ENCODE peak calls at places on chromosomes 16 and 17, in six cellular contexts. X is keratinocyte, F is MM.1S, M is GM23248, E is fibroblast of lung, W is H1. H is an unnamed sample.

GRCh38 chr16:26645629-26646028 is 421.1 kb upstream of the C16orf82 start:
- DNase-seq in E (no peak), M (peak), W (no peak), X (no peak), F (no peak), H (peak)

GRCh38 chr16:81562174-81562849 is 117.7 kb downstream of the CMIP start:
- DNase-seq in F (no peak), X (no peak), W (no peak), M (no peak), E (no peak), H (no peak)

GRCh38 chr16:84519855-84520254 is 15.4 kb upstream of the MEAK7 start:
- DNase-seq in F (no peak), W (no peak), X (no peak), E (no peak), M (no peak), H (no peak)

GRCh38 chr16:84228321-84228838 is 11.4 kb downstream of the KCNG4 start:
- DNase-seq in F (no peak), W (peak), M (peak), X (no peak), E (peak), H (no peak)

GRCh38 chr16:3780570-3780969 is 63.2 kb upstream of the TRAP1 start:
- DNase-seq in M (peak), E (peak), F (no peak), X (no peak), W (no peak), H (peak)

GRCh38 chr16:66961065-66961744 is at the start of gene CES3:
- DNase-seq in X (no peak), F (peak), W (peak), E (peak), M (peak), H (peak)

GRCh38 chr17:16906670-16907069 is 65.2 kb downstream of the TNFRSF13B start:
- DNase-seq in X (no peak), W (no peak), M (no peak), F (peak), E (no peak), H (no peak)

GRCh38 chr17:73400915-73401545 is 89.2 kb upstream of the CDC42EP4 start:
- DNase-seq in F (no peak), W (no peak), E (no peak), M (no peak), X (no peak), H (no peak)

GRCh38 chr17:60229189-60229802 is 79.5 kb downstream of the CA4 start:
- DNase-seq in F (peak), M (peak), W (no peak), E (peak), X (no peak), H (peak)

GRCh38 chr16:50378417-50378816 is 9.6 kb upstream of the BRD7 start:
- DNase-seq in W (no peak), F (no peak), E (no peak), X (no peak), M (no peak), H (no peak)

GRCh38 chr17:17506893-17507464 is 10.8 kb upstream of the RASD1 start:
- DNase-seq in X (no peak), M (no peak), F (no peak), E (peak), W (no peak), H (no peak)

GRCh38 chr17:79952265-79952877 is 83.3 kb downstream of the TBC1D16 start:
- DNase-seq in E (no peak), X (no peak), F (no peak), W (no peak), M (no peak), H (no peak)

GRCh38 chr17:81188491-81188840 is 22.4 kb upstream of the AATK start:
- DNase-seq in X (no peak), E (no peak), W (no peak), M (no peak), F (no peak), H (no peak)

GRCh38 chr16:20598832-20599469 is 22.8 kb upstream of the ACSM2B start:
- DNase-seq in X (no peak), W (no peak), F (no peak), E (no peak), M (no peak), H (no peak)

GRCh38 chr16:85650864-85651811 is 37.6 kb downstream of the GINS2 start:
- DNase-seq in E (peak), M (no peak), X (no peak), W (no peak), F (no peak), H (peak)

GRCh38 chr16:80526418-80527061 is 14.3 kb upstream of the DYNLRB2 start:
- DNase-seq in X (no peak), E (peak), W (no peak), F (peak), M (peak), H (peak)

GRCh38 chr17:40168262-40168832 is 8.9 kb upstream of the RAPGEFL1 start:
- DNase-seq in F (peak), W (no peak), X (no peak), E (peak), M (peak), H (peak)

GRCh38 chr16:87129771-87130170 is 187.4 kb downstream of the C16orf95 start:
- DNase-seq in E (no peak), W (no peak), M (peak), F (no peak), X (no peak), H (no peak)

GRCh38 chr17:2776589-2777241 is 19.5 kb upstream of the RAP1GAP2 start:
- DNase-seq in W (no peak), X (no peak), M (peak), F (no peak), E (no peak), H (no peak)

GRCh38 chr16:78060787-78061186 is 38.4 kb downstream of the CLEC3A start:
- DNase-seq in X (no peak), M (no peak), F (no peak), W (no peak), E (no peak), H (no peak)

GRCh38 chr17:41065829-41066624 is at the start of gene KRTAP2-4:
- DNase-seq in F (no peak), X (peak), E (peak), M (peak), W (no peak), H (no peak)

GRCh38 chr16:57623251-57624043 is 5.0 kb upstream of the ADGRG1 start:
- DNase-seq in E (peak), X (peak), F (peak), W (no peak), M (peak), H (peak)

GRCh38 chr16:2157480-2158261 is 2.1 kb downstream of the TRAF7 start:
- DNase-seq in E (no peak), M (peak), F (no peak), W (no peak), X (no peak), H (no peak)

GRCh38 chr16:81600275-81600674 is 155.7 kb downstream of the CMIP start:
- DNase-seq in F (no peak), E (peak), W (no peak), M (peak), X (peak), H (peak)

GRCh38 chr16:80616362-80616761 is 75.6 kb downstream of the DYNLRB2 start:
- DNase-seq in M (no peak), X (no peak), W (no peak), E (no peak), F (no peak), H (no peak)

GRCh38 chr17:7081341-7082062 is 1.5 kb upstream of the CLEC10A start:
- DNase-seq in E (no peak), M (no peak), F (peak), W (no peak), X (no peak), H (no peak)

GRCh38 chr17:8146381-8147140 is 5.6 kb downstream of the PER1 start:
- DNase-seq in F (no peak), M (no peak), X (no peak), E (no peak), W (no peak), H (no peak)

GRCh38 chr17:14299261-14300093 is 1.4 kb upstream of the HS3ST3B1 start:
- DNase-seq in X (no peak), W (no peak), F (no peak), E (peak), M (peak), H (no peak)
- TF ChIP-seq EZH2 in X (peak), W (peak), F (no peak), E (no peak), M (no peak), H (peak)

GRCh38 chr17:14304222-14304844 is 3.5 kb downstream of the HS3ST3B1 start:
- DNase-seq in M (no peak), W (no peak), E (no peak), X (no peak), F (no peak), H (no peak)
- TF ChIP-seq EZH2 in M (no peak), W (no peak), E (no peak), X (no peak), F (no peak), H (no peak)

GRCh38 chr17:42759982-42760651 is 910 bp upstream of the RAMP2 start:
- DNase-seq in E (no peak), M (no peak), X (no peak), W (no peak), F (peak), H (no peak)
- TF ChIP-seq EZH2 in E (peak), M (no peak), X (peak), W (no peak), F (no peak), H (no peak)

GRCh38 chr17:44315760-44316731 is 7.6 kb downstream of the RUNDC3A start:
- DNase-seq in E (no peak), F (no peak), W (no peak), M (no peak), X (no peak), H (no peak)
- TF ChIP-seq EZH2 in E (peak), F (no peak), W (peak), M (peak), X (peak), H (no peak)

DNA sequence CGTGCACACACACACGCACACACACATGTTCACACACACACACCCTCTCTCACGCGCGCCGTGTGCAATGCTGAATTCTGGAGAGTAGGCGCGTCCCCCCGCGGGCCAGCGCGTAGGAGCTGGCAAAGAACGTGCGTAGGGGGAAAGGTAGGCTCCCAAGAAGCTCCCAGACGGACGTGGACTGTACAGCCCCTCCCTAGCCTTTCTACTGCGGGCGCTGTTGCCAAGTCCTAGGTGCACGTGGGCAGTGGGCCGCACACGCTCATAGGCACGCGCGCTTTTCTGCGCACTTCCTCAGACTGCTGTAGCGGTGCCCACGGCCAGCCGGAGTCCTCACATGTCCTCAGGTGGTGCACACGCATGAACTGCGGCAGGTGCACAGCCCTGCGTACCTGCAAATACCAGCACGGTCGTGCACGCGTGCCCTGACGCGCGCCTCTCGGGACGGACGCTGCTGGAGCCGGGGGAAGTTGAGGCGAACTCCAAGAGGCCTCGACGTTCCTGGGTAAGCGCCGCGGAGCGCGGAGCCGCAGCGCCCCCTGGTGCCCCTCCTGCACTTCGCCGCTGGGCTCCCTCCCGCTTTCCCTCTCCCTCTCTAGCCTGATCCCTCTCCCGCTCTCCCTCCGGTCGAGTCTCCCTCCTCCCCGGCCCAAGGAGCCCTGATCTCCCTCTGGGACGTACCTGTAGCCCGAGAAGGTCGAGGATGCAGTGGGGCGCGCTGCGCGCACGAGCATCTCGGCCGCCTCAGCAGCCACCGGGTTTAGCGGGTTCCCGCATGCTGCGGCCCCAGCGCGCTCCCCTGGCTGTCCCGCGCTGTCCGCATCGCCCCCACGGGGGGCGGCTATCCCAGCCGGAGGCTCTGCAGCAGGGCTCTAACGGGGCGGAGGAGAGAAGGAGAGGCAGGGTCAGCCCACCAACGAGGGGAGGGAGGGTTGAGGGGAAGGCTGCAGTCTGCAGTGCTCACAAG is 749 bp downstream of the GRIN2A start:
- DNase-seq in F (peak), X (peak), W (peak), E (peak), M (peak), H (peak)
- TF ChIP-seq EZH2 in F (no peak), X (peak), W (no peak), E (peak), M (peak), H (peak)

GRCh38 chr17:49379926-49380325 is 17.9 kb upstream of the ZNF652 start:
- DNase-seq in M (peak), W (no peak), X (no peak), F (no peak), E (no peak), H (no peak)

GRCh38 chr17:49383048-49383447 is 21.0 kb upstream of the ZNF652 start:
- DNase-seq in X (no peak), W (no peak), E (no peak), M (no peak), F (no peak), H (no peak)

GRCh38 chr17:49381793-49382192 is 19.7 kb upstream of the ZNF652 start:
- DNase-seq in M (no peak), W (no peak), F (no peak), E (no peak), X (no peak), H (no peak)

GRCh38 chr17:49382556-49382955 is 20.5 kb upstream of the ZNF652 start:
- DNase-seq in W (no peak), X (no peak), E (no peak), M (no peak), F (no peak), H (no peak)

GRCh38 chr17:49381033-49381432 is 19.0 kb upstream of the ZNF652 start:
- DNase-seq in X (no peak), E (no peak), F (no peak), M (no peak), W (no peak), H (no peak)
- TF ChIP-seq EZH2 in X (no peak), E (no peak), F (no peak), M (no peak), W (no peak), H (no peak)

H was measured in A673.